ENCODE peak calls at places on chromosomes 5 and 9, in seven cellular contexts. X is breast epithelium, H is neural crest cell, F is GM20000, Y is epithelial cell of esophagus, W is mammary epithelial cell, R is OCI-LY7. U is an unnamed sample.

GRCh38 chr5:62309107-62309506 is 3.1 kb downstream of the KIF2A start:
- DNase-seq in X (no peak), H (no peak), Y (no peak), F (no peak), W (no peak), R (no peak), U (no peak)

GRCh38 chr9:129863059-129863690 is 27.9 kb downstream of the USP20 start:
- DNase-seq in Y (peak; percentile 87), H (no peak), F (no peak), X (no peak), W (peak; percentile 9), R (peak; percentile 46), U (peak; percentile 92)

GRCh38 chr9:116978155-116978554 is 291.1 kb downstream of the TRIM32 start:
- DNase-seq in H (no peak), F (no peak), X (no peak), Y (peak; percentile 64), R (no peak), W (peak; percentile 29), U (no peak)

GRCh38 chr9:130934246-130934645 is 4.8 kb downstream of the FIBCD1 start:
- DNase-seq in W (no peak), R (no peak), H (no peak), X (no peak), Y (no peak), F (no peak), U (no peak)

GRCh38 chr5:159878988-159879471 is 37.3 kb upstream of the ADRA1B start:
- DNase-seq in R (no peak), F (no peak), W (peak; percentile 45), X (no peak), H (peak; percentile 26), Y (peak; percentile 74), U (no peak)

GRCh38 chr5:73265641-73266040 is 92.6 kb downstream of the TMEM174 start:
- DNase-seq in R (no peak), Y (no peak), F (no peak), W (no peak), X (no peak), H (no peak), U (no peak)

GRCh38 chr5:143572671-143573070 is 169.2 kb upstream of the NR3C1 start:
- DNase-seq in Y (no peak), X (no peak), R (no peak), W (no peak), F (no peak), H (no peak), U (no peak)

GRCh38 chr5:1227669-1228068 is 2.5 kb downstream of the SLC6A18 start:
- DNase-seq in Y (no peak), W (no peak), X (no peak), R (no peak), F (no peak), H (no peak), U (peak; percentile 36)

GRCh38 chr5:158755971-158756370 is 343.7 kb downstream of the EBF1 start:
- DNase-seq in H (no peak), F (no peak), Y (no peak), R (no peak), X (no peak), W (no peak), U (no peak)

GRCh38 chr9:131640438-131641181 is 95.3 kb downstream of the PRRT1B start:
- DNase-seq in F (no peak), W (no peak), Y (no peak), X (no peak), R (no peak), H (no peak), U (no peak)

GRCh38 chr5:62011072-62011664 is 294.8 kb upstream of the KIF2A start:
- DNase-seq in R (no peak), W (no peak), Y (no peak), F (no peak), H (no peak), X (no peak), U (no peak)

GRCh38 chr9:77833686-77834429 is 185.7 kb upstream of the GNA14 start:
- DNase-seq in W (no peak), Y (no peak), R (no peak), X (no peak), F (no peak), H (no peak), U (no peak)

GRCh38 chr9:134035041-134036039 is 10.1 kb downstream of the BRD3OS start:
- DNase-seq in X (no peak), F (no peak), H (no peak), R (no peak), Y (no peak), W (no peak), U (no peak)

GRCh38 chr9:22413884-22414283 is 32.7 kb upstream of the DMRTA1 start:
- DNase-seq in H (no peak), F (no peak), Y (peak; percentile 41), W (peak; percentile 61), X (no peak), R (no peak), U (no peak)

GRCh38 chr5:41048986-41049385 is 22.2 kb downstream of the MROH2B start:
- DNase-seq in W (no peak), R (no peak), H (no peak), F (no peak), Y (no peak), X (no peak), U (no peak)

GRCh38 chr9:87063883-87064282 is 116.6 kb upstream of the GAS1 start:
- DNase-seq in X (no peak), H (no peak), Y (peak; percentile 19), W (peak; percentile 66), F (no peak), R (no peak), U (no peak)

GRCh38 chr5:154395407-154396106 is 50.2 kb upstream of the SAP30L start:
- DNase-seq in W (peak; percentile 84), H (no peak), X (peak; percentile 20), Y (peak; percentile 90), F (peak; percentile 55), R (no peak), U (no peak)

DNA sequence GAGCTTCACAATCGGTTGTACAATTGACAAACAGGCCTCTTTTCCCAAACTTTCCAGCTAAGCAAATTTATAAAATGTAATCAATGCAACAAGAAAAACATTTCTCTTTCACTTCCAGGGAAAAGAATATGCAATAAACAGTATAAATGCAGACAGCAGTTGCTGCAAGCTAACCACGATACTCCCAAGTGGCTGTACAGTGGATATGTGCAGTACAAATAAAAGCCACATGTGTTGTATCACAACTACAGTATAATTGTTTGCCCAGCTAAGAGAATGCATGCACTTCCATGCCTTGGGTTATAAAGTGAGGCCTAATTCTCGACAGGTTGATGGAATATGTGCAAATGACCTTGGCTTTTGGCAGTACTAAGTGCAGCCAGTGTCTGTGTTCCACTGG is 16.7 kb upstream of the PDCL start:
- DNase-seq in W (no peak), F (no peak), H (no peak), R (no peak), Y (no peak), X (no peak), U (no peak)
- TF ChIP-seq CTCF in W (no peak), F (no peak), H (no peak), R (no peak), Y (no peak), X (no peak), U (no peak)

GRCh38 chr9:127934248-127934647 is 3.4 kb downstream of the DPM2 start:
- DNase-seq in X (no peak), F (no peak), H (no peak), W (no peak), R (no peak), Y (no peak), U (no peak)
- TF ChIP-seq CTCF in X (no peak), F (no peak), H (no peak), W (no peak), R (peak; percentile 55), Y (no peak), U (no peak)

GRCh38 chr5:40022057-40022456 is 597.3 kb upstream of the DAB2 start:
- DNase-seq in H (no peak), X (no peak), W (no peak), F (no peak), Y (peak; percentile 36), R (no peak), U (no peak)
- TF ChIP-seq CTCF in H (no peak), X (no peak), W (no peak), F (no peak), Y (no peak), R (no peak), U (no peak)

DNA sequence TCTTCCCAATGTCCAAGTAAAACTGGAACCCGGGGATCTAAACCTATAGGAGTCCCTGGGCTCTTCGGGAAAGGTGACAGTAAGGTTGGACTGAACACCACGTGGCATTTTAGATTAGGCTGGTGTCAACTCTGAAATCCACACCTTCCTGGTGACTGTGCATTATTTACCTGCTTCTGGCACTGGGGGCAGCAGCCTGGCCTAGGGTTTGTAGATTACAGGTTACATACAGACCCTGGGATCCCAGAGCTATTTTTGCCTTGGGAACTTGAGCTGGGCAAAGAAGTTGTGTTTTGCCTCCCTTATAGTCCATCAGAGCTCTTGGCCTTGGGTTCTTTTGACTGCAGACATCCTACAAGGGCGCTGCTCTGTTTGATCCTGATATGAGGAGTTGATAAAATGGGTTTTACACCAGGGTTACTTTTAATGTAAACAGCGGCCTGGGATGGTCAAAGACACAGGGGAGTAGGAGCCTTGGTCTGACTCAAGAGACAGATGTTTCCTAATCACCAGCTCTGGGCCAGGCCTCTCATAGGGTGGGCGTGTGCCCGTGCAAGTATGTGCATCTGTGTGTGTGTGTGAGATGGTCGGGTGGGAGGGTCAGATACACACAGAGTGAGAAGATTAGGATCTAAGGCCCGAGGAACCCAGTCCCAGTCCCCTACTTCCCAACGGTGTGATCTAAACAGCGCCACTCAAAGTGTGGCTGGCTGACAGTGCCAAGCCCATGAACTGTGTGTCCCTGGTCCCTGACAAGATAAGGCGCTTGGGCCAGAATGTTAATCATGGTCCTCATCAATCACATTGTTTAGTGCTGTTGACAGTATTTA is 173.4 kb downstream of the DAB2IP start:
- DNase-seq in W (no peak), Y (no peak), X (no peak), F (no peak), R (peak; percentile 24), H (no peak), U (no peak)
- TF ChIP-seq CTCF in W (no peak), Y (no peak), X (no peak), F (no peak), R (peak; percentile 62), H (no peak), U (no peak)

GRCh38 chr9:36793277-36793676 is 220.6 kb downstream of the MELK start:
- DNase-seq in F (no peak), R (peak; percentile 41), X (no peak), W (no peak), H (no peak), Y (no peak), U (no peak)
- TF ChIP-seq CTCF in F (no peak), R (peak; percentile 85), X (no peak), W (peak; percentile 9), H (peak; percentile 54), Y (peak; percentile 19), U (peak; percentile 27)

GRCh38 chr9:7094052-7094451 is 336.3 kb downstream of the KDM4C start:
- DNase-seq in W (peak; percentile 12), F (no peak), H (no peak), Y (peak; percentile 37), X (no peak), R (no peak), U (no peak)
- TF ChIP-seq CTCF in W (peak; percentile 43), F (no peak), H (peak; percentile 58), Y (peak; percentile 50), X (no peak), R (peak; percentile 29), U (no peak)

GRCh38 chr5:35960328-35960727 is 21.9 kb upstream of the CAPSL start:
- DNase-seq in F (no peak), W (no peak), R (no peak), Y (no peak), H (no peak), X (no peak), U (no peak)

GRCh38 chr5:35963381-35963843 is 25.0 kb upstream of the CAPSL start:
- DNase-seq in F (no peak), H (no peak), W (peak; percentile 7), Y (peak; percentile 24), X (no peak), R (peak; percentile 11), U (peak; percentile 27)
- TF ChIP-seq CTCF in F (no peak), H (peak; percentile 63), W (peak; percentile 61), Y (peak; percentile 34), X (no peak), R (peak; percentile 81), U (peak; percentile 67)